ENCODE peak calls at places on chromosomes 2 and 18, in seven cellular contexts. R is colonic mucosa, G is cardiac fibroblast, K is AG10803, H is fibroblast of pulmonary artery, Y is neural progenitor cell, M is A673. P is an unnamed sample.

GRCh38 chr2:233053928-233054774 is 6.0 kb upstream of the INPP5D start:
- DNase-seq in R (peak; percentile 74), G (peak; percentile 48), K (peak; percentile 17), H (peak; percentile 39), Y (peak; percentile 84), M (peak; percentile 68), P (no peak)

GRCh38 chr18:12296457-12296856 is 11.6 kb upstream of the TUBB6 start:
- DNase-seq in R (no peak), G (no peak), K (no peak), H (no peak), Y (no peak), M (no peak), P (no peak)

GRCh38 chr2:227805578-227805977 is 8.1 kb upstream of the CCL20 start:
- DNase-seq in R (no peak), G (peak; percentile 30), K (no peak), H (no peak), Y (no peak), M (peak; percentile 23), P (no peak)

GRCh38 chr2:2587364-2587763 is 256.3 kb upstream of the MYT1L start:
- DNase-seq in R (no peak), G (no peak), K (no peak), H (no peak), Y (no peak), M (no peak), P (no peak)

GRCh38 chr18:49020621-49021021 is 69.9 kb upstream of the SMAD7 start:
- DNase-seq in R (peak; percentile 22), G (no peak), K (no peak), H (no peak), Y (no peak), M (no peak), P (no peak)

GRCh38 chr2:44663471-44664073 is 277.9 kb upstream of the SIX3 start:
- DNase-seq in R (no peak), G (no peak), K (no peak), H (no peak), Y (no peak), M (no peak), P (no peak)

GRCh38 chr2:101474752-101475384 is at the start of gene RFX8:
- DNase-seq in R (no peak), G (peak; percentile 95), K (peak; percentile 97), H (peak; percentile 86), Y (no peak), M (no peak), P (peak; percentile 93)

GRCh38 chr2:178886006-178886405 is 78.8 kb upstream of the TTN start:
- DNase-seq in R (no peak), G (no peak), K (no peak), H (no peak), Y (no peak), M (no peak), P (no peak)

GRCh38 chr2:96734899-96735585 is 4.8 kb downstream of the LMAN2L start:
- DNase-seq in R (no peak), G (no peak), K (no peak), H (no peak), Y (no peak), M (no peak), P (no peak)

GRCh38 chr18:446941-447560 is 53.5 kb downstream of the COLEC12 start:
- DNase-seq in R (no peak), G (peak; percentile 60), K (peak; percentile 69), H (peak; percentile 68), Y (no peak), M (no peak), P (no peak)

GRCh38 chr2:208183937-208184336 is 5.9 kb downstream of the C2orf80 start:
- DNase-seq in R (no peak), G (no peak), K (no peak), H (no peak), Y (peak; percentile 24), M (no peak), P (no peak)

GRCh38 chr2:104755026-104755856 is 98.7 kb upstream of the POU3F3 start:
- DNase-seq in R (no peak), G (no peak), K (peak; percentile 27), H (no peak), Y (no peak), M (peak; percentile 28), P (no peak)
- H3K4me3 ChIP-seq in R (no peak overlapping the region), G (no peak overlapping the region), K (no peak overlapping the region), H (no peak overlapping the region), Y (no peak overlapping the region), M (no peak overlapping the region), P (no peak overlapping the region)

DNA sequence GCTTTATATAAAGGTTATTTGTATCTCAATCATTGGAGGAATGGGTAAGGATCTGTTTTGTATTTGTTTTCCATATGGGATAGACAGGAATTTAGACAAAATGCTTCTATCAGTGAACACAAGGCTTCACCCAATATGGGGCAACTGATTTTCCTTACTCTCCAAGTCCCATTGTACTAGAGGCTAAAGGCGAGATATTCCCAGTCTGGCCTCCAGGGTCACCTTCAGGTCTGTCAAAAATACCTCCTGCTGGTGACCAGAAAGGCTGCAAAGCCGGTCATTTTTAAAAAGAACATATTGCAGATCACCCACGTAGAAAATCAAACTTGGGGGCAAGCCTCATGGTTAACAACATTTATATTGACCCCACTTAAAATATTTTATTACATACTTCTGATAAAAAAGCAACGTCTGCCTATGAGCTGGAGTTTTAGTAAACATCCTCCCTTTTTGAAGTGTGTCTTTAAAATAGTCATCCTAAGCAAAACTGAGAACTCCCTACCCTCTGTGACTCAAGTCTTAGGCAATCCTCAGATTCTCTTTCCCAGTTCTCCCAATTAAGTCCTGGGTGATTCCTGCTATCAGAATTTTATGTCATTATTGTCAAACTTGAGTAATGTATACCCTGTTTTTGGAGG is 276.6 kb downstream of the MREG start:
- DNase-seq in R (no peak), G (peak; percentile 85), K (peak; percentile 69), H (peak; percentile 83), Y (peak; percentile 22), M (no peak), P (peak; percentile 73)
- TF ChIP-seq CTCF in R (no peak), G (peak; percentile 59), K (peak; percentile 44), H (peak; percentile 50), Y (peak; percentile 31), M (no peak), P (peak; percentile 50)

GRCh38 chr2:38098351-38099095 is 22.6 kb upstream of the CYP1B1 start:
- DNase-seq in R (no peak), G (no peak), K (peak; percentile 37), H (no peak), Y (no peak), M (no peak), P (no peak)
- H3K4me3 ChIP-seq in R (no peak overlapping the region), G (no peak overlapping the region), K (no peak overlapping the region), H (peak overlapping the region; percentile 35), Y (peak overlapping the region; percentile 15), M (no peak overlapping the region), P (no peak overlapping the region)

GRCh38 chr2:163878718-163879117 is 142.9 kb upstream of the FIGN start:
- DNase-seq in R (peak; percentile 18), G (peak; percentile 33), K (peak; percentile 11), H (peak; percentile 42), Y (peak; percentile 60), M (peak; percentile 56), P (no peak)
- TF ChIP-seq CTCF in R (no peak), G (peak; percentile 58), K (peak; percentile 60), H (peak; percentile 66), Y (peak; percentile 90), M (peak; percentile 88), P (peak; percentile 49)

GRCh38 chr2:172229125-172229524 is 126.4 kb upstream of the DLX2 start:
- DNase-seq in R (no peak), G (no peak), K (no peak), H (no peak), Y (no peak), M (no peak), P (no peak)
- H3K4me3 ChIP-seq in R (no peak overlapping the region), G (no peak overlapping the region), K (no peak overlapping the region), H (no peak overlapping the region), Y (no peak overlapping the region), M (no peak overlapping the region), P (no peak overlapping the region)

GRCh38 chr2:53767405-53768232 is at the start of gene CHAC2:
- DNase-seq in R (peak; percentile 91), G (peak; percentile 84), K (peak; percentile 71), H (peak; percentile 79), Y (peak; percentile 87), M (peak; percentile 92), P (no peak)
- TF ChIP-seq CTCF in R (peak; percentile 36), G (peak; percentile 61), K (peak; percentile 45), H (peak; percentile 41), Y (peak; percentile 45), M (no peak), P (peak; percentile 50)

GRCh38 chr2:104864751-104865470 is 11.0 kb downstream of the POU3F3 start:
- DNase-seq in R (no peak), G (no peak), K (no peak), H (no peak), Y (no peak), M (no peak), P (no peak)

GRCh38 chr2:104864280-104864599 is 10.3 kb downstream of the POU3F3 start:
- DNase-seq in R (no peak), G (no peak), K (no peak), H (no peak), Y (no peak), M (no peak), P (no peak)

GRCh38 chr2:104863585-104864279 is 9.8 kb downstream of the POU3F3 start:
- DNase-seq in R (no peak), G (no peak), K (no peak), H (no peak), Y (peak; percentile 87), M (no peak), P (no peak)

GRCh38 chr2:104862061-104862941 is 8.4 kb downstream of the POU3F3 start:
- DNase-seq in R (peak; percentile 11), G (no peak), K (no peak), H (no peak), Y (peak; percentile 79), M (no peak), P (no peak)

GRCh38 chr2:104863229-104863584 is 9.3 kb downstream of the POU3F3 start:
- DNase-seq in R (no peak), G (no peak), K (no peak), H (no peak), Y (no peak), M (no peak), P (no peak)
- H3K4me3 ChIP-seq in R (no peak overlapping the region), G (no peak overlapping the region), K (no peak overlapping the region), H (no peak overlapping the region), Y (no peak overlapping the region), M (no peak overlapping the region), P (no peak overlapping the region)

GRCh38 chr2:143210446-143210819 is 81.2 kb downstream of the ARHGAP15 start:
- DNase-seq in R (no peak), G (no peak), K (no peak), H (no peak), Y (no peak), M (no peak), P (no peak)

GRCh38 chr2:143209570-143210445 is 80.6 kb downstream of the ARHGAP15 start:
- DNase-seq in R (no peak), G (no peak), K (no peak), H (no peak), Y (no peak), M (no peak), P (no peak)

GRCh38 chr2:143205106-143205764 is 76.0 kb downstream of the ARHGAP15 start:
- DNase-seq in R (no peak), G (peak; percentile 20), K (peak; percentile 12), H (peak; percentile 26), Y (no peak), M (peak; percentile 43), P (no peak)
- TF ChIP-seq CTCF in R (peak; percentile 32), G (peak; percentile 4), K (peak; percentile 44), H (peak; percentile 41), Y (peak; percentile 48), M (peak; percentile 56), P (peak; percentile 19)